ENCODE peak calls at places on chromosomes 5 and 9, in ten cellular contexts. F is PC-3, H is Peyer's patch, Q is astrocyte, X is heart right ventricle, P is tibial nerve, N is keratinocyte, D is tibial artery, M is OCI-LY7, T is lower lobe of right lung. A is an unnamed sample. For H3K4me1, the result is how much of the 10 kb centered on the place peaks cover.

GRCh38 chr5:83864652-83865051 is 144.0 kb upstream of the HAPLN1 start:
- DNase-seq in F (no peak), H (no peak), Q (no peak), X (no peak), P (no peak), N (no peak), D (no peak), M (no peak), T (no peak), A (no peak)

GRCh38 chr5:122252319-122252718 is 59.7 kb upstream of the SNCAIP start:
- DNase-seq in F (peak), H (no peak), Q (no peak), X (no peak), P (no peak), N (no peak), D (no peak), M (no peak), T (no peak), A (peak)

GRCh38 chr9:33737811-33738606 is 57.4 kb upstream of the PRSS3 start:
- DNase-seq in F (peak), H (no peak), Q (peak), X (no peak), P (no peak), N (peak), D (no peak), M (peak), T (no peak), A (peak)

GRCh38 chr9:137294684-137295312 is 7.3 kb downstream of the NRARP start:
- DNase-seq in F (peak), H (no peak), Q (no peak), X (peak), P (no peak), N (no peak), D (no peak), M (no peak), T (no peak), A (peak)

GRCh38 chr5:57884346-57885102 is 401.9 kb upstream of the ACTBL2 start:
- DNase-seq in F (no peak), H (no peak), Q (no peak), X (no peak), P (no peak), N (no peak), D (no peak), M (no peak), T (no peak), A (no peak)

GRCh38 chr5:118017536-118017935 is 970.8 kb downstream of the DTWD2 start:
- DNase-seq in F (no peak), H (no peak), Q (no peak), X (no peak), P (no peak), N (no peak), D (no peak), M (no peak), T (no peak), A (no peak)

GRCh38 chr5:143154495-143155375 is 248.8 kb downstream of the NR3C1 start:
- DNase-seq in F (peak), H (no peak), Q (peak), X (no peak), P (no peak), N (no peak), D (no peak), M (no peak), T (no peak), A (no peak)

GRCh38 chr5:20618353-20618752 is 630.4 kb upstream of the CDH18 start:
- DNase-seq in F (no peak), H (no peak), Q (no peak), X (no peak), P (no peak), N (no peak), D (no peak), M (no peak), T (no peak), A (no peak)

GRCh38 chr5:75059887-75060286 is 7.5 kb upstream of the GCNT4 start:
- DNase-seq in F (no peak), H (no peak), Q (peak), X (no peak), P (no peak), N (no peak), D (no peak), M (no peak), T (no peak), A (no peak)

GRCh38 chr9:124218438-124219289 is 39.1 kb upstream of the NEK6 start:
- DNase-seq in F (peak), H (peak), Q (peak), X (no peak), P (peak), N (no peak), D (peak), M (peak), T (peak), A (peak)

GRCh38 chr9:712643-713042 is 128.9 kb upstream of the DMRT1 start:
- DNase-seq in F (no peak), H (no peak), Q (no peak), X (no peak), P (no peak), N (no peak), D (no peak), M (no peak), T (no peak), A (no peak)

GRCh38 chr9:107020040-107020530 is 157.1 kb downstream of the ZNF462 start:
- DNase-seq in F (peak), H (no peak), Q (peak), X (no peak), P (peak), N (no peak), D (no peak), M (peak), T (no peak), A (no peak)

GRCh38 chr9:92781902-92782301 is 17.3 kb upstream of the BICD2 start:
- DNase-seq in F (peak), H (no peak), Q (no peak), X (no peak), P (no peak), N (no peak), D (no peak), M (no peak), T (no peak), A (no peak)

GRCh38 chr5:57844410-57844809 is 361.8 kb upstream of the ACTBL2 start:
- DNase-seq in F (no peak), H (no peak), Q (no peak), X (peak), P (no peak), N (no peak), D (no peak), M (no peak), T (no peak), A (no peak)

GRCh38 chr9:108687360-108687981 is 168.3 kb downstream of the ACTL7B start:
- DNase-seq in F (no peak), H (no peak), Q (peak), X (no peak), P (no peak), N (peak), D (no peak), M (no peak), T (no peak), A (no peak)

GRCh38 chr9:113417370-113417769 is 6.8 kb downstream of the C9orf43 start:
- DNase-seq in F (no peak), H (no peak), Q (no peak), X (no peak), P (no peak), N (no peak), D (no peak), M (peak), T (no peak), A (no peak)

GRCh38 chr5:67244345-67244793 is 47.8 kb upstream of the CD180 start:
- DNase-seq in F (peak), H (no peak), Q (no peak), X (no peak), P (no peak), N (no peak), D (no peak), M (no peak), T (no peak), A (no peak)

GRCh38 chr5:159210306-159210722 is 961 bp upstream of the RNF145 start:
- DNase-seq in F (peak), H (no peak), Q (no peak), X (no peak), P (no peak), N (no peak), D (no peak), M (no peak), T (no peak), A (peak)

GRCh38 chr9:71758785-71759184 is 9.5 kb downstream of the CEMIP2 start:
- DNase-seq in F (peak), H (no peak), Q (peak), X (no peak), P (no peak), N (no peak), D (no peak), M (no peak), T (no peak), A (peak)
- H3K4me1 ChIP-seq in F (under half), H (under half), Q (under half), X (under half), P (under half), N (under half), D (under half), M (under half), T (half or more), A (under half)

DNA sequence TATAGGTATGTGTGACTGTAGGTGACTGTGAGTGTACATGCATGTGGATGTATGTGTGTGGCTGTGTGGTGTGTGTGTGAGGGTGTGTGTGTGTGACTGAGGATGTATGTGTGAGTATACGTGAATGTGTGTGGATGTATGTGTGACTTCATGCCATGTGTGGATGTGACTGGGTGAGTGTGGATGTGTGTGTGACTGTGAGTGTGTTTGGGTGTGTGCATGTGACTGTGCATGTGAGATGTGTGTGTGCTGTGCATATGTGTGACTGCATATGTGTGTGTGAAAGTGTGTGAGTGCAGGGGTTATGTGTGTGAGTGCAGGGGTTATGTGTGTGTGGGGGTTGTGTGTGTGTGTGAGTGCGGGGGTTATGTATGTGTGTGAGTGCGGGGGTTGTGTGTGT is 42.3 kb downstream of the RXRA start:
- DNase-seq in F (no peak), H (no peak), Q (no peak), X (no peak), P (no peak), N (no peak), D (no peak), M (no peak), T (no peak), A (no peak)
- H3K27ac ChIP-seq in F (no peak), H (no peak), Q (no peak), X (no peak), P (peak), N (no peak), D (no peak), M (no peak), T (no peak), A (no peak)

DNA sequence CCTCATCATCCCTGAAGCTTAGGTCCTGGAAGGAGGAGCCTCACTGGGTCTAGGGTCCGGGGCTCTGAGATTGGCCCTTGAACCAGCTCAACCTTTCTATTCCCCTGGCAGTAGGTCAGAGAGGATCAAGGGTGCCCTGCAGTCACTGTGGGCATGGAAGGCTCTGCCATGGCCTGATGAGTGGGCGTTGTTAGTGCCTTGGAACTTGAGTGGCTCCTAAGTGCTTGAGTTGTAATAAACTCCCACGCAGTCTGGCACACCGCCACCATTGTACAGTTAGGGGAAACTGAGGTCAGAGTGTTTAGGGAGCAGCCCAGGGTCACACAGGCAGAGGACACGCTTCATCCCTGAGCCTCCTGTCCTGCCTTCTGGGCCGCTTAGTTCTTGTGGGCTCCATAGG is 10.4 kb upstream of the SYNPO start:
- DNase-seq in F (no peak), H (no peak), Q (no peak), X (no peak), P (no peak), N (no peak), D (no peak), M (no peak), T (no peak), A (no peak)
- H3K4me3 ChIP-seq in F (no peak), H (no peak), Q (no peak), X (no peak), P (no peak), N (no peak), D (no peak), M (no peak), T (no peak), A (no peak)

GRCh38 chr5:124981901-124982300 is 235.5 kb upstream of the ZNF608 start:
- DNase-seq in F (no peak), H (no peak), Q (no peak), X (no peak), P (no peak), N (no peak), D (no peak), M (no peak), T (no peak), A (no peak)

GRCh38 chr5:124990723-124991122 is 244.3 kb upstream of the ZNF608 start:
- DNase-seq in F (no peak), H (no peak), Q (no peak), X (no peak), P (no peak), N (no peak), D (no peak), M (no peak), T (no peak), A (peak)

GRCh38 chr5:124980174-124980941 is 233.9 kb upstream of the ZNF608 start:
- DNase-seq in F (no peak), H (peak), Q (no peak), X (no peak), P (no peak), N (no peak), D (no peak), M (peak), T (no peak), A (no peak)

GRCh38 chr5:124986667-124987066 is 240.2 kb upstream of the ZNF608 start:
- DNase-seq in F (peak), H (no peak), Q (no peak), X (no peak), P (no peak), N (peak), D (no peak), M (no peak), T (no peak), A (no peak)

DNA sequence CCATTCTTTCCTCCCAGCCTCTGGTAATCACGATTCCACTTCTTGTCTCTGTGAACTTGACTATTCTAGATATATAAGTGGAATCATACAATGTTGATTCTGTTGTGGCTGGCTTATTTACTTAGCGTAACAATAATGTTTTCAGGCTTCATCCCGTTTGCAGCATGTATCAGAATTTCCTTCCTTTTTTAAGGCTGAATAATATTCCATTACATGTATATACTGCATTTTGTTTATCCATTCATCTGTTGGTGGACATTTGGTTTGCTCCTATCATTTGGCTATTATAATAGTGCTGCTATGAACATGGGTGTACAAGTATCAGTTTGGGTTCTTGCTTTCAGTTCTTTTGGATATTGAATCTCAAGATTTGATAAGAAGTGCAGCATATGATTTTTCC is 239.7 kb upstream of the ZNF608 start:
- DNase-seq in F (no peak), H (no peak), Q (no peak), X (no peak), P (no peak), N (no peak), D (no peak), M (no peak), T (no peak), A (no peak)
- H3K4me1 ChIP-seq in F (under half), H (under half), Q (under half), X (under half), P (under half), N (under half), D (under half), M (under half), T (under half), A (under half)

DNA sequence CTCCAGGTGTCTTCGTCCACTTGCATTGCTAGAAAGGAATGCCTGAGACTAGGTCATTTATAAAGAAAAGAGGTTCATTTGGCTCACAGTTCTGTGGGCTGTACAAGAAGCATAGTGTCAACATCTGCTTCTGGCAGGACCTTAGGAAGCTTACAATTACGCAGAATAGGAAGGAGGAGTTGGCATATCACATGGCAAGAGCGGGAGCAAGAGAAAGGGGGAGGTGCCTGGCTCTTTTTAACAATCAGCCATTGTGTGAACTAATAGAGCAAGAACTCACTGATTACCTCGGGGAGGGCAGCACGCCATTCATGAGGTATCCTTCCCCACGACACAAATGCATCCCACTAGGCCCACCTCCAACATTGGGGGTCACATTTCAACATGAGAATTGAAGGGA is 134.4 kb upstream of the EFNA5 start:
- DNase-seq in F (no peak), H (no peak), Q (no peak), X (no peak), P (no peak), N (no peak), D (no peak), M (no peak), T (no peak), A (no peak)
- H3K27ac ChIP-seq in F (no peak), H (no peak), Q (no peak), X (no peak), P (no peak), N (no peak), D (no peak), M (no peak), T (no peak), A (no peak)

DNA sequence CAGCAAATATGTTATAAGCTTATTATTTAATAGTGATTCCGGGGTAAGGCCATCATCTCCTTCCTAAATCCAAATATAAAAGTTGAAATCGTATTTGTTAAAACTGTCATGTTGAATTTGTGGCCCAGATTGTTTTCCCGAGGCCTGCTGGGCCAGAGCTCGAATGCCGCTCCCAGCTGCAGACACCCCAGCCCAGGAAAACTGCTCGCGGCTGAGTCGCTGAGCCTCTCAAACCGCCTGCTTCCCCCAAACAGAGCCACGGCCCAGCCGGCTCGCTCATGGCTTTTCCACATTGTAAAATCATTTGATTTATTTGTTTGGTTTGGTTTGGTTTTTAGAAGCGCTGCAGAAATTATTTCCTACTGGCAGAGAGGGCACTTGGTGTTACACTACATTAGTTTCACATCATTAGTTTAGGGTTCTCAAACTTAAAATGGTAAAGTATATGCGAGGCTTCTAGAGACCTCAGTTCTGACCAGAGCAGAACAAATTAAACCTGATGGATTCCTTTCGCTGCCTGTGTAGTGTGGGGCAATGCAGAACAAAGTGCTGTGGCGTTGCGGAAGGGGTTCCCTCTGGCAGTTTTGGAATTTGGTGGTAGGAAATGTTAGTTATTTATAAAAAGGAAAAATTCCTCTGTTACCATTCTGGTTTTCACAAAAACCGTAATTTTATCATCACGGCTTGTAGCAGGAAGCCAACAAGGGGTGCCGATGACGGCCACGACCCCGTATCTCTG is 156.5 kb upstream of the PITX1 start:
- DNase-seq in F (no peak), H (no peak), Q (no peak), X (no peak), P (no peak), N (no peak), D (no peak), M (no peak), T (no peak), A (no peak)
- H3K4me3 ChIP-seq in F (peak), H (peak), Q (peak), X (no peak), P (peak), N (no peak), D (peak), M (peak), T (peak), A (peak)

GRCh38 chr9:95092321-95093072 is 225.0 kb downstream of the FANCC start:
- DNase-seq in F (peak), H (no peak), Q (peak), X (no peak), P (no peak), N (no peak), D (no peak), M (no peak), T (no peak), A (no peak)

GRCh38 chr9:95091574-95091970 is 225.9 kb downstream of the FANCC start:
- DNase-seq in F (peak), H (no peak), Q (peak), X (no peak), P (no peak), N (no peak), D (no peak), M (no peak), T (no peak), A (no peak)

GRCh38 chr9:95091971-95092320 is 225.6 kb downstream of the FANCC start:
- DNase-seq in F (peak), H (no peak), Q (peak), X (no peak), P (no peak), N (no peak), D (no peak), M (no peak), T (no peak), A (no peak)

GRCh38 chr9:95089916-95090791 is 227.4 kb downstream of the FANCC start:
- DNase-seq in F (no peak), H (no peak), Q (no peak), X (peak), P (no peak), N (no peak), D (no peak), M (no peak), T (no peak), A (no peak)

DNA sequence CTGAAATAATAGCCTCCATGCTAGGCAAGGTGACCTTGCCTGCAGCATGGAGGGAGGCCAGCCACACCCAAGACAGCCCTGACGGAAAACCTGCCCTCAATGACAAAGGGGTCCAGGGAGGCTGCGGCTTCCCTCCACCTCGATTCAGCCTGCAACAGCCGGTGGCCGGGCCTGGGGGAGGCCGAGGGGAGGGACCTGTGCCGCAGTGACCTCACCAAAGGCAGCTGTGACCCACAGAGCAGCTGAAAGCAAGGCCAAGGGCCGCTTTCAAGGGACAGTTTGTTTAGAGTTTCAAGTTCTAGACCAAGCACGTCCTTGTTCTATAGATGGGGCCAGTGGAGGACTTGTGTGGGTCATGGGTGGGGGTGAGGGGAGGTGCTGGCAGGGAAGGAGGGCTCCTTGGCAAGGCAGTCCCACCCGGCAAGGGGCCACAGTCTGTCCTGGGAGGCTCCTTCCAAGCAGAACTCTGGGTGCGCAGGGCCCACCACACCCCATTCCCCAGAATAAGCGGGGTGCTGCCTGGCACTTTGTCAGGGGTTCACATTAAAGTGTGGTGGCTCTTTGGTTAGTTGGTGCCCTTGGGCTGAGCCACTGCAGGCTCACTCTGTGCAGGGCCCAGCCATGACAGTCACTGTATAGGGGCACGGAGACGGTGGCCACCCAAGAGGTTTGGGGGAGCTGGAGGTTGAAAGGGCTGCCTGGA is 226.5 kb downstream of the FANCC start:
- DNase-seq in F (no peak), H (no peak), Q (no peak), X (no peak), P (no peak), N (no peak), D (no peak), M (no peak), T (no peak), A (no peak)
- H3K4me1 ChIP-seq in F (under half), H (under half), Q (half or more), X (half or more), P (half or more), N (under half), D (half or more), M (under half), T (half or more), A (under half)

GRCh38 chr5:12772276-12772675 is 868.0 kb upstream of the CTNND2 start:
- DNase-seq in F (peak), H (no peak), Q (no peak), X (no peak), P (no peak), N (no peak), D (no peak), M (no peak), T (no peak), A (no peak)
- H3K27ac ChIP-seq in F (no peak), H (no peak), Q (no peak), X (no peak), P (no peak), N (no peak), D (no peak), M (no peak), T (no peak), A (no peak)

GRCh38 chr5:132812123-132812948 is 766 bp upstream of the SOWAHA start:
- DNase-seq in F (no peak), H (no peak), Q (no peak), X (no peak), P (no peak), N (no peak), D (no peak), M (no peak), T (no peak), A (no peak)
- H3K4me3 ChIP-seq in F (peak), H (peak), Q (no peak), X (no peak), P (no peak), N (no peak), D (no peak), M (no peak), T (no peak), A (no peak)

A was measured in colonic mucosa.